ENCODE peak calls at places on chromosomes 3 and 15, in nine cellular contexts. G, V, H, N, Z, Y, J, O and A are unnamed samples.
A peak's percentile ranks its signal among the peaks of the same experiment; 100 is the strongest.

GRCh38 chr15:75431682-75432081 is 19.8 kb downstream of the SIN3A start:
- DNase-seq in G (no peak), V (no peak), H (no peak), N (no peak), Z (no peak), Y (no peak), J (no peak), O (no peak), A (no peak)

GRCh38 chr3:104298662-104299061 is 1068.0 kb upstream of the ALCAM start:
- DNase-seq in G (no peak), V (no peak), H (no peak), N (no peak), Z (no peak), Y (no peak), J (no peak), O (no peak), A (no peak)

GRCh38 chr3:50519471-50520089 is 16.1 kb upstream of the CACNA2D2 start:
- DNase-seq in G (peak; percentile 13), V (peak; percentile 64), H (peak; percentile 44), N (peak; percentile 64), Z (peak; percentile 55), Y (peak; percentile 59), J (peak; percentile 9), O (peak; percentile 54), A (peak; percentile 75)

GRCh38 chr15:64930778-64931240 is 19.1 kb downstream of the ANKDD1A start:
- DNase-seq in G (no peak), V (no peak), H (no peak), N (no peak), Z (no peak), Y (no peak), J (no peak), O (no peak), A (no peak)

GRCh38 chr3:65352951-65353350 is 665.2 kb upstream of the ADAMTS9 start:
- DNase-seq in G (no peak), V (no peak), H (no peak), N (no peak), Z (no peak), Y (no peak), J (no peak), O (no peak), A (no peak)

GRCh38 chr15:36942248-36942827 is 158.0 kb downstream of the MEIS2 start:
- DNase-seq in G (no peak), V (no peak), H (no peak), N (no peak), Z (no peak), Y (no peak), J (no peak), O (no peak), A (no peak)

GRCh38 chr15:49040151-49040550 is 6.1 kb downstream of the SECISBP2L start:
- DNase-seq in G (no peak), V (no peak), H (no peak), N (no peak), Z (no peak), Y (no peak), J (no peak), O (no peak), A (no peak)

GRCh38 chr15:72306211-72306785 is 13.7 kb downstream of the CELF6 start:
- DNase-seq in G (no peak), V (peak; percentile 73), H (no peak), N (peak; percentile 34), Z (no peak), Y (no peak), J (peak; percentile 44), O (no peak), A (peak; percentile 65)

GRCh38 chr15:98684995-98685525 is 36.7 kb downstream of the IGF1R start:
- DNase-seq in G (no peak), V (no peak), H (no peak), N (no peak), Z (no peak), Y (no peak), J (no peak), O (no peak), A (no peak)

GRCh38 chr15:40285151-40285898 is 2.5 kb upstream of the ANKRD63 start:
- DNase-seq in G (no peak), V (no peak), H (no peak), N (no peak), Z (no peak), Y (no peak), J (no peak), O (no peak), A (no peak)

GRCh38 chr3:184633185-184633584 is 71.6 kb downstream of the EPHB3 start:
- DNase-seq in G (no peak), V (no peak), H (no peak), N (no peak), Z (no peak), Y (no peak), J (no peak), O (no peak), A (no peak)

GRCh38 chr3:122635789-122636188 is 44.9 kb upstream of the PARP14 start:
- DNase-seq in G (no peak), V (no peak), H (no peak), N (no peak), Z (no peak), Y (no peak), J (no peak), O (no peak), A (no peak)

GRCh38 chr15:66808181-66808824 is 106.3 kb downstream of the SMAD6 start:
- DNase-seq in G (no peak), V (no peak), H (no peak), N (no peak), Z (no peak), Y (no peak), J (no peak), O (no peak), A (no peak)

GRCh38 chr15:45703670-45704328 is 69.0 kb downstream of the SQOR start:
- DNase-seq in G (no peak), V (no peak), H (no peak), N (no peak), Z (no peak), Y (no peak), J (no peak), O (no peak), A (no peak)

GRCh38 chr3:64039972-64040733 is 16.9 kb upstream of the PSMD6 start:
- DNase-seq in G (no peak), V (no peak), H (no peak), N (no peak), Z (no peak), Y (no peak), J (no peak), O (no peak), A (no peak)

GRCh38 chr15:34890424-34890823 is 79.1 kb downstream of the AQR start:
- DNase-seq in G (no peak), V (no peak), H (no peak), N (no peak), Z (no peak), Y (no peak), J (no peak), O (no peak), A (no peak)

GRCh38 chr15:74421302-74422245 is 12.2 kb downstream of the SEMA7A start:
- DNase-seq in G (no peak), V (no peak), H (no peak), N (no peak), Z (no peak), Y (no peak), J (no peak), O (no peak), A (no peak)

GRCh38 chr3:149333518-149333859 is at the start of gene TM4SF18:
- DNase-seq in G (no peak), V (no peak), H (no peak), N (no peak), Z (no peak), Y (no peak), J (no peak), O (no peak), A (no peak)

GRCh38 chr3:15693340-15693739 is 91.8 kb downstream of the BTD start:
- DNase-seq in G (no peak), V (no peak), H (no peak), N (no peak), Z (no peak), Y (no peak), J (no peak), O (no peak), A (no peak)

GRCh38 chr3:170735821-170736220 is 134.2 kb downstream of the RPL22L1 start:
- DNase-seq in G (no peak), V (no peak), H (no peak), N (no peak), Z (no peak), Y (no peak), J (no peak), O (no peak), A (no peak)

GRCh38 chr3:15492847-15493360 is 28.6 kb downstream of the COLQ start:
- DNase-seq in G (no peak), V (no peak), H (no peak), N (no peak), Z (no peak), Y (no peak), J (no peak), O (no peak), A (no peak)